ENCODE peak calls at places on chromosomes 11 and 22, in four cellular contexts. One of them, this sample, is unnamed.

GRCh38 chr11:117502285-117502856 is 174.7 kb downstream of the CEP164 start:
- DNase-seq in Right ventricle myocardium superior: no peak
- DNase-seq in left lobe of liver: no peak
- DNase-seq in T-helper 9 cell: no peak
- DNase-seq in this sample: no peak

GRCh38 chr11:132301465-132301864 is 931.0 kb downstream of the NTM start:
- DNase-seq in Right ventricle myocardium superior: no peak
- DNase-seq in left lobe of liver: no peak
- DNase-seq in T-helper 9 cell: no peak
- DNase-seq in this sample: no peak

GRCh38 chr11:17734418-17734911 is at the start of gene KCNC1:
- DNase-seq in left lobe of liver: no peak
- DNase-seq in Right ventricle myocardium superior: peak; percentile 47
- DNase-seq in T-helper 9 cell: no peak
- DNase-seq in this sample: no peak

GRCh38 chr11:20634044-20634443 is 34.6 kb downstream of the SLC6A5 start:
- DNase-seq in Right ventricle myocardium superior: no peak
- DNase-seq in T-helper 9 cell: no peak
- DNase-seq in left lobe of liver: no peak
- DNase-seq in this sample: no peak

GRCh38 chr11:47987310-47987709 is 7.0 kb downstream of the PTPRJ start:
- DNase-seq in Right ventricle myocardium superior: no peak
- DNase-seq in T-helper 9 cell: no peak
- DNase-seq in left lobe of liver: no peak
- DNase-seq in this sample: no peak

GRCh38 chr11:6925636-6926207 is 504 bp upstream of the ZNF215 start:
- DNase-seq in T-helper 9 cell: no peak
- DNase-seq in Right ventricle myocardium superior: no peak
- DNase-seq in left lobe of liver: no peak
- DNase-seq in this sample: no peak

GRCh38 chr11:118370774-118371173 is 11.4 kb downstream of the UBE4A start:
- DNase-seq in T-helper 9 cell: no peak
- DNase-seq in Right ventricle myocardium superior: no peak
- DNase-seq in left lobe of liver: no peak
- DNase-seq in this sample: no peak

GRCh38 chr11:63613517-63614135 is 607 bp downstream of the PLAAT3 start:
- DNase-seq in T-helper 9 cell: peak; percentile 30
- DNase-seq in Right ventricle myocardium superior: peak; percentile 74
- DNase-seq in left lobe of liver: peak; percentile 60
- DNase-seq in this sample: peak; percentile 47

GRCh38 chr11:2268911-2269600 is 1.3 kb downstream of the ASCL2 start:
- DNase-seq in left lobe of liver: peak; percentile 49
- DNase-seq in T-helper 9 cell: peak; percentile 26
- DNase-seq in Right ventricle myocardium superior: peak; percentile 71
- DNase-seq in this sample: peak; percentile 79

GRCh38 chr11:2376751-2377451 is at the start of gene CD81:
- DNase-seq in Right ventricle myocardium superior: peak; percentile 68
- DNase-seq in left lobe of liver: peak; percentile 77
- DNase-seq in T-helper 9 cell: peak; percentile 66
- DNase-seq in this sample: peak; percentile 65

GRCh38 chr11:8721740-8722139 is 39.1 kb downstream of the RPL27A start:
- DNase-seq in T-helper 9 cell: no peak
- DNase-seq in left lobe of liver: no peak
- DNase-seq in Right ventricle myocardium superior: no peak
- DNase-seq in this sample: no peak

GRCh38 chr22:45604239-45604711 is 67.4 kb upstream of the ATXN10 start:
- DNase-seq in left lobe of liver: no peak
- DNase-seq in Right ventricle myocardium superior: no peak
- DNase-seq in T-helper 9 cell: no peak
- DNase-seq in this sample: no peak

GRCh38 chr22:35552186-35552842 is 11.7 kb downstream of the RASD2 start:
- DNase-seq in T-helper 9 cell: peak; percentile 78
- DNase-seq in Right ventricle myocardium superior: no peak
- DNase-seq in left lobe of liver: no peak
- DNase-seq in this sample: no peak

GRCh38 chr11:2768471-2769408 is 68.9 kb upstream of the KCNQ1OT1 start:
- DNase-seq in Right ventricle myocardium superior: peak; percentile 33
- DNase-seq in left lobe of liver: peak; percentile 35
- DNase-seq in T-helper 9 cell: no peak
- DNase-seq in this sample: no peak

GRCh38 chr11:31397239-31397834 is 27.7 kb downstream of the DNAJC24 start:
- DNase-seq in left lobe of liver: no peak
- DNase-seq in T-helper 9 cell: no peak
- DNase-seq in Right ventricle myocardium superior: no peak
- DNase-seq in this sample: no peak

GRCh38 chr11:93659841-93660240 is 1.6 kb upstream of the CEP295 start:
- DNase-seq in Right ventricle myocardium superior: no peak
- DNase-seq in T-helper 9 cell: no peak
- DNase-seq in left lobe of liver: no peak
- DNase-seq in this sample: no peak

GRCh38 chr11:1103401-1104360 is 29.0 kb downstream of the MUC2 start:
- DNase-seq in left lobe of liver: no peak
- DNase-seq in T-helper 9 cell: no peak
- DNase-seq in Right ventricle myocardium superior: peak; percentile 37
- DNase-seq in this sample: no peak

GRCh38 chr22:19599626-19600243 is 75.5 kb upstream of the CLDN5 start:
- DNase-seq in left lobe of liver: no peak
- DNase-seq in Right ventricle myocardium superior: no peak
- DNase-seq in T-helper 9 cell: no peak
- DNase-seq in this sample: no peak

GRCh38 chr22:45163074-45163416 is 680 bp upstream of the NUP50 start:
- DNase-seq in T-helper 9 cell: no peak
- DNase-seq in Right ventricle myocardium superior: no peak
- DNase-seq in left lobe of liver: no peak
- DNase-seq in this sample: peak; percentile 46

GRCh38 chr22:45645526-45646414 is 25.9 kb upstream of the ATXN10 start:
- DNase-seq in Right ventricle myocardium superior: peak; percentile 84
- DNase-seq in T-helper 9 cell: peak; percentile 70
- DNase-seq in left lobe of liver: peak; percentile 80
- DNase-seq in this sample: peak; percentile 82

GRCh38 chr11:77819921-77820564 is 479 bp downstream of the RSF1 start:
- DNase-seq in left lobe of liver: peak; percentile 58
- DNase-seq in Right ventricle myocardium superior: peak; percentile 55
- DNase-seq in T-helper 9 cell: peak; percentile 25
- DNase-seq in this sample: peak; percentile 61

GRCh38 chr22:33640900-33641299 is 279.4 kb downstream of the LARGE1 start:
- DNase-seq in T-helper 9 cell: no peak
- DNase-seq in left lobe of liver: no peak
- DNase-seq in Right ventricle myocardium superior: no peak
- DNase-seq in this sample: no peak

GRCh38 chr11:824292-824880 is 3.3 kb upstream of the CRACR2B start:
- DNase-seq in T-helper 9 cell: no peak
- DNase-seq in left lobe of liver: no peak
- DNase-seq in Right ventricle myocardium superior: no peak
- DNase-seq in this sample: no peak